ENCODE peak calls at places on chromosomes 16 and 17, in seven cellular contexts. One of them, this sample, is unnamed. For H3K4me1, the result is how much of the 10 kb centered on the place peaks cover.

GRCh38 chr17:28528329-28529011 is 22.3 kb downstream of the FOXN1 start:
- DNase-seq in endodermal cell: no peak
- DNase-seq in cardiac muscle cell: no peak
- DNase-seq in lung: peak
- DNase-seq in HCT116: no peak
- DNase-seq in uterus: no peak
- DNase-seq in PC-3: peak
- DNase-seq in this sample: peak

GRCh38 chr16:82456683-82457082 is 170.1 kb upstream of the CDH13 start:
- DNase-seq in endodermal cell: peak
- DNase-seq in cardiac muscle cell: peak
- DNase-seq in lung: peak
- DNase-seq in HCT116: peak
- DNase-seq in uterus: peak
- DNase-seq in PC-3: peak
- DNase-seq in this sample: peak

GRCh38 chr17:73424571-73424970 is 112.8 kb upstream of the CDC42EP4 start:
- DNase-seq in endodermal cell: no peak
- DNase-seq in cardiac muscle cell: no peak
- DNase-seq in lung: no peak
- DNase-seq in HCT116: no peak
- DNase-seq in uterus: no peak
- DNase-seq in PC-3: no peak
- DNase-seq in this sample: no peak

GRCh38 chr16:2029350-2029749 is 2.6 kb downstream of the NHERF2 start:
- DNase-seq in endodermal cell: no peak
- DNase-seq in cardiac muscle cell: no peak
- DNase-seq in lung: no peak
- DNase-seq in HCT116: no peak
- DNase-seq in uterus: no peak
- DNase-seq in PC-3: no peak
- DNase-seq in this sample: no peak

GRCh38 chr16:30870904-30871303 is 23.0 kb downstream of the BCL7C start:
- DNase-seq in endodermal cell: no peak
- DNase-seq in cardiac muscle cell: no peak
- DNase-seq in lung: no peak
- DNase-seq in HCT116: no peak
- DNase-seq in uterus: no peak
- DNase-seq in PC-3: no peak
- DNase-seq in this sample: no peak

GRCh38 chr16:15811778-15812750 is 44.8 kb downstream of the MYH11 start:
- DNase-seq in endodermal cell: peak
- DNase-seq in cardiac muscle cell: peak
- DNase-seq in lung: no peak
- DNase-seq in HCT116: no peak
- DNase-seq in uterus: no peak
- DNase-seq in PC-3: peak
- DNase-seq in this sample: peak

GRCh38 chr17:47423406-47424295 is 99.9 kb downstream of the EFCAB13 start:
- DNase-seq in endodermal cell: peak
- DNase-seq in cardiac muscle cell: peak
- DNase-seq in lung: no peak
- DNase-seq in HCT116: no peak
- DNase-seq in uterus: no peak
- DNase-seq in PC-3: peak
- DNase-seq in this sample: peak

GRCh38 chr16:85683363-85683762 is 5.4 kb downstream of the GINS2 start:
- DNase-seq in endodermal cell: no peak
- DNase-seq in cardiac muscle cell: no peak
- DNase-seq in lung: no peak
- DNase-seq in HCT116: no peak
- DNase-seq in uterus: no peak
- DNase-seq in PC-3: no peak
- DNase-seq in this sample: peak

GRCh38 chr17:18877104-18877503 is 19.2 kb downstream of the PRPSAP2 start:
- DNase-seq in endodermal cell: no peak
- DNase-seq in cardiac muscle cell: peak
- DNase-seq in lung: no peak
- DNase-seq in HCT116: no peak
- DNase-seq in uterus: no peak
- DNase-seq in PC-3: peak
- DNase-seq in this sample: peak

GRCh38 chr17:10683853-10684252 is 13.5 kb downstream of the SCO1 start:
- DNase-seq in endodermal cell: no peak
- DNase-seq in cardiac muscle cell: peak
- DNase-seq in lung: no peak
- DNase-seq in HCT116: peak
- DNase-seq in uterus: no peak
- DNase-seq in PC-3: peak
- DNase-seq in this sample: peak

GRCh38 chr17:45149669-45150603 is 1.7 kb downstream of the HEXIM1 start:
- DNase-seq in endodermal cell: peak
- DNase-seq in cardiac muscle cell: peak
- DNase-seq in lung: peak
- DNase-seq in HCT116: no peak
- DNase-seq in uterus: peak
- DNase-seq in PC-3: peak
- DNase-seq in this sample: peak

GRCh38 chr16:85564277-85565051 is 48.7 kb upstream of the GSE1 start:
- DNase-seq in endodermal cell: no peak
- DNase-seq in cardiac muscle cell: no peak
- DNase-seq in lung: no peak
- DNase-seq in HCT116: no peak
- DNase-seq in uterus: no peak
- DNase-seq in PC-3: peak
- DNase-seq in this sample: peak

GRCh38 chr16:48384305-48384981 is 770 bp downstream of the SIAH1 start:
- DNase-seq in endodermal cell: peak
- DNase-seq in cardiac muscle cell: peak
- DNase-seq in lung: no peak
- DNase-seq in HCT116: no peak
- DNase-seq in uterus: peak
- DNase-seq in PC-3: peak
- DNase-seq in this sample: peak

GRCh38 chr16:48385272-48385953 is at the start of gene SIAH1:
- DNase-seq in endodermal cell: peak
- DNase-seq in cardiac muscle cell: peak
- DNase-seq in lung: peak
- DNase-seq in HCT116: no peak
- DNase-seq in uterus: peak
- DNase-seq in PC-3: peak
- DNase-seq in this sample: peak

GRCh38 chr16:48383877-48384304 is 1.3 kb downstream of the SIAH1 start:
- DNase-seq in endodermal cell: peak
- DNase-seq in cardiac muscle cell: no peak
- DNase-seq in lung: no peak
- DNase-seq in HCT116: no peak
- DNase-seq in uterus: no peak
- DNase-seq in PC-3: peak
- DNase-seq in this sample: no peak

GRCh38 chr16:48383204-48383876 is 1.9 kb downstream of the SIAH1 start:
- DNase-seq in endodermal cell: no peak
- DNase-seq in cardiac muscle cell: peak
- DNase-seq in lung: no peak
- DNase-seq in HCT116: no peak
- DNase-seq in uterus: no peak
- DNase-seq in PC-3: no peak
- DNase-seq in this sample: peak

GRCh38 chr16:48384982-48385271 is 286 bp downstream of the SIAH1 start:
- DNase-seq in endodermal cell: no peak
- DNase-seq in cardiac muscle cell: peak
- DNase-seq in lung: no peak
- DNase-seq in HCT116: no peak
- DNase-seq in uterus: no peak
- DNase-seq in PC-3: no peak
- DNase-seq in this sample: no peak
- H3K4me3 ChIP-seq in endodermal cell: no peak
- H3K4me3 ChIP-seq in cardiac muscle cell: peak
- H3K4me3 ChIP-seq in lung: peak
- H3K4me3 ChIP-seq in HCT116: peak
- H3K4me3 ChIP-seq in uterus: peak
- H3K4me3 ChIP-seq in PC-3: peak
- H3K4me3 ChIP-seq in this sample: peak

GRCh38 chr17:68656666-68657065 is 55.5 kb upstream of the FAM20A start:
- DNase-seq in endodermal cell: no peak
- DNase-seq in cardiac muscle cell: no peak
- DNase-seq in lung: no peak
- DNase-seq in HCT116: no peak
- DNase-seq in uterus: no peak
- DNase-seq in PC-3: no peak
- DNase-seq in this sample: no peak
- TF ChIP-seq CTCF in endodermal cell: no peak
- TF ChIP-seq CTCF in cardiac muscle cell: no peak
- TF ChIP-seq CTCF in lung: no peak
- TF ChIP-seq CTCF in HCT116: no peak
- TF ChIP-seq CTCF in uterus: no peak
- TF ChIP-seq CTCF in PC-3: no peak
- TF ChIP-seq CTCF in this sample: no peak

DNA sequence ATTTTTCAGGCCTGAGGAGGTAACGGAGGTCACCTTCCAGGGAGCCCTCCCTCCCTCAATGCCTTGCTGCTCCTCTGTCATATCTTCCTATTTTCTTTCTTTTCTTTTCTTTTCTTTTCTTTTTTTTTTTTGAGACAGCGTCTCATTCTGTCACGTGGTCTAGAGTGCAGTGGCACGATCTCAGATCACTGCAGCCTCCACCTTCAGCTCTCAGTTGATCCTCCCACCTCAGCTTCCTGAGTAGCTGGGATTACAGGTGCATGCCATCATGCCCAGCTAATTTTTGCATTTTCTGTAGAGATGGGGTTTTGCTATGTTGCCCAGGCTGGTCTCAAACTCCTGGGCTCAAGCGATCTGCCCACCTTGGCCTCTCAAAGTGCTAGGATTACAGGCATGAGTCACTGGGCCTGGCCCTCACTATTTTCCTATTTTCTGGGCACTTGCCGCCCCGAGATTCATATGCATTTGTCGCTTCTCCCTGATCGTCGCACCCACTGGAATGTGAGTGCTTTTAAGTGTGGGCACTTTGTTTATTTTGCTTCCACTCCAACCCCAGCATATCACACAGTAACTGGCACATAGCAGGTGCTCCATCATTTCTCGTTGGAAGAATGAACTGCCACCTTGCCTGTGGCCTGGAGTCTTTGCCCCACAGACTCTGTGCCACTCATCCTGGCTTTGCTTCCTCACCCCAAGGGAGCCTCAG is 31.7 kb downstream of the CPNE2 start:
- DNase-seq in endodermal cell: no peak
- DNase-seq in cardiac muscle cell: no peak
- DNase-seq in lung: peak
- DNase-seq in HCT116: no peak
- DNase-seq in uterus: no peak
- DNase-seq in PC-3: no peak
- DNase-seq in this sample: no peak
- H3K4me1 ChIP-seq in endodermal cell: under half
- H3K4me1 ChIP-seq in cardiac muscle cell: under half
- H3K4me1 ChIP-seq in lung: under half
- H3K4me1 ChIP-seq in HCT116: under half
- H3K4me1 ChIP-seq in uterus: under half
- H3K4me1 ChIP-seq in PC-3: under half
- H3K4me1 ChIP-seq in this sample: under half

DNA sequence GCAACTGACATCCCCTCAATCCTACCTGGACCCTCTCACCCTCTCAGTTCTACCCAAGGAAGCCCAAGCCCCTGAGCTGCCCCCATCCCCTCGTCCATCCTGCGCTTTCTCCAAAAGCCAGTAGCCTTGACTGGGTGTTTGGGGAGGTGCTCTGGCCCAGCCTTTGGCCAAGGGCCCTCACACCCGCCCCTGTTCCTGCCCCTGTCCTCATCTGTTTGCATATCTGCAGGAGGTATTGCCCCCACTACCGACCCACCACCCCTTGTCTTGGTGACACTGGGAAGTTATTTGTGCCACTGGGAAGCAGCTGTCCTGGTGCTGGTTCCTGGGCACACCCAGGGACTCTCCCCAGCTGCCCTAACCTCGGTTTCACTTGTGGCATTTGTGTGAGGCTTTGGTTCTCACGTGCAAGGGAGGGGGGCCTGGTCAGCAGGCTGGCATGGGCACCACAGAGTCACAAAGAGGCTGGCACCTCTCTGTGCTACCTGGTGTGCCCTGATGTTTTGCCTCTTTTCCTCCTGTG is 75.3 kb downstream of the MRC2 start:
- DNase-seq in endodermal cell: peak
- DNase-seq in cardiac muscle cell: no peak
- DNase-seq in lung: no peak
- DNase-seq in HCT116: no peak
- DNase-seq in uterus: no peak
- DNase-seq in PC-3: no peak
- DNase-seq in this sample: no peak
- H3K4me3 ChIP-seq in endodermal cell: no peak
- H3K4me3 ChIP-seq in cardiac muscle cell: no peak
- H3K4me3 ChIP-seq in lung: no peak
- H3K4me3 ChIP-seq in HCT116: peak
- H3K4me3 ChIP-seq in uterus: no peak
- H3K4me3 ChIP-seq in PC-3: no peak
- H3K4me3 ChIP-seq in this sample: no peak

GRCh38 chr16:50884066-50884860 is 142.4 kb downstream of the CYLD start:
- DNase-seq in endodermal cell: peak
- DNase-seq in cardiac muscle cell: no peak
- DNase-seq in lung: peak
- DNase-seq in HCT116: no peak
- DNase-seq in uterus: no peak
- DNase-seq in PC-3: peak
- DNase-seq in this sample: no peak
- TF ChIP-seq CTCF in endodermal cell: peak
- TF ChIP-seq CTCF in cardiac muscle cell: peak
- TF ChIP-seq CTCF in lung: no peak
- TF ChIP-seq CTCF in HCT116: peak
- TF ChIP-seq CTCF in uterus: no peak
- TF ChIP-seq CTCF in PC-3: peak
- TF ChIP-seq CTCF in this sample: no peak

GRCh38 chr17:48547839-48548686 is 3.2 kb upstream of the HOXB2 start:
- DNase-seq in endodermal cell: no peak
- DNase-seq in cardiac muscle cell: peak
- DNase-seq in lung: no peak
- DNase-seq in HCT116: no peak
- DNase-seq in uterus: no peak
- DNase-seq in PC-3: no peak
- DNase-seq in this sample: no peak

GRCh38 chr17:48551206-48551597 is 6.3 kb upstream of the HOXB2 start:
- DNase-seq in endodermal cell: no peak
- DNase-seq in cardiac muscle cell: no peak
- DNase-seq in lung: no peak
- DNase-seq in HCT116: no peak
- DNase-seq in uterus: no peak
- DNase-seq in PC-3: no peak
- DNase-seq in this sample: no peak

GRCh38 chr17:48548687-48549621 is 4.0 kb upstream of the HOXB2 start:
- DNase-seq in endodermal cell: no peak
- DNase-seq in cardiac muscle cell: no peak
- DNase-seq in lung: no peak
- DNase-seq in HCT116: no peak
- DNase-seq in uterus: no peak
- DNase-seq in PC-3: no peak
- DNase-seq in this sample: no peak

GRCh38 chr17:48550313-48551205 is 5.7 kb upstream of the HOXB2 start:
- DNase-seq in endodermal cell: peak
- DNase-seq in cardiac muscle cell: no peak
- DNase-seq in lung: no peak
- DNase-seq in HCT116: no peak
- DNase-seq in uterus: no peak
- DNase-seq in PC-3: no peak
- DNase-seq in this sample: no peak

GRCh38 chr17:48549909-48550308 is 5.0 kb upstream of the HOXB2 start:
- DNase-seq in endodermal cell: no peak
- DNase-seq in cardiac muscle cell: no peak
- DNase-seq in lung: no peak
- DNase-seq in HCT116: no peak
- DNase-seq in uterus: no peak
- DNase-seq in PC-3: no peak
- DNase-seq in this sample: no peak
- H3K4me1 ChIP-seq in endodermal cell: under half
- H3K4me1 ChIP-seq in cardiac muscle cell: half or more
- H3K4me1 ChIP-seq in lung: under half
- H3K4me1 ChIP-seq in HCT116: under half
- H3K4me1 ChIP-seq in uterus: under half
- H3K4me1 ChIP-seq in PC-3: under half
- H3K4me1 ChIP-seq in this sample: under half